ENCODE peak calls at places on chromosomes 13 and 19, in four cellular contexts. R, Q, F and L are unnamed samples. For H3K4me1, the result is how much of the 10 kb centered on the place peaks cover.

GRCh38 chr19:38377052-38377451 is 2.7 kb downstream of the PSMD8 start:
- DNase-seq in R (no peak), Q (no peak), F (no peak), L (no peak)

GRCh38 chr13:30037766-30038165 is 187.3 kb upstream of the UBL3 start:
- DNase-seq in R (peak), Q (no peak), F (no peak), L (no peak)

GRCh38 chr13:113491418-113491883 is 940 bp upstream of the DCUN1D2 start:
- DNase-seq in R (peak), Q (no peak), F (no peak), L (no peak)

GRCh38 chr19:36331353-36332228 is 47.4 kb downstream of the ZFP14 start:
- DNase-seq in R (peak), Q (no peak), F (peak), L (peak)

GRCh38 chr13:112907916-112908315 is 61.1 kb upstream of the MCF2L start:
- DNase-seq in R (no peak), Q (no peak), F (no peak), L (no peak)

GRCh38 chr13:51782026-51782710 is 21.8 kb downstream of the DHRS12 start:
- DNase-seq in R (no peak), Q (no peak), F (no peak), L (no peak)

GRCh38 chr13:114096031-114096485 is 36.4 kb downstream of the RASA3 start:
- DNase-seq in R (no peak), Q (no peak), F (no peak), L (peak)

GRCh38 chr13:101624210-101624922 is 171.9 kb downstream of the ITGBL1 start:
- DNase-seq in R (no peak), Q (no peak), F (no peak), L (no peak)

GRCh38 chr19:33064117-33064777 is 441 bp downstream of the RHPN2 start:
- DNase-seq in R (peak), Q (no peak), F (no peak), L (no peak)

GRCh38 chr19:35615036-35615435 is 2.5 kb downstream of the HAUS5 start:
- DNase-seq in R (no peak), Q (no peak), F (no peak), L (no peak)

GRCh38 chr13:99566125-99567083 is 65.1 kb downstream of the TM9SF2 start:
- DNase-seq in R (no peak), Q (no peak), F (no peak), L (no peak)

GRCh38 chr19:44752816-44753618 is 4.5 kb downstream of the BCL3 start:
- DNase-seq in R (peak), Q (peak), F (peak), L (peak)

GRCh38 chr13:113835461-113836274 is 28.2 kb downstream of the GAS6 start:
- DNase-seq in R (peak), Q (no peak), F (no peak), L (no peak)

GRCh38 chr19:511101-511841 is 4.0 kb downstream of the TPGS1 start:
- DNase-seq in R (peak), Q (peak), F (no peak), L (no peak)

GRCh38 chr19:29539668-29540067 is 13.9 kb downstream of the VSTM2B start:
- DNase-seq in R (no peak), Q (no peak), F (no peak), L (no peak)

GRCh38 chr13:113211774-113212173 is 2.4 kb downstream of the CUL4A start:
- DNase-seq in R (no peak), Q (peak), F (no peak), L (no peak)

GRCh38 chr19:8025321-8025720 is 19.9 kb upstream of the ELAVL1 start:
- DNase-seq in R (no peak), Q (no peak), F (no peak), L (no peak)

GRCh38 chr13:45362939-45363338 is 22.0 kb upstream of the TPT1 start:
- DNase-seq in R (no peak), Q (no peak), F (no peak), L (no peak)

GRCh38 chr13:20351279-20352022 is 119.3 kb upstream of the GJB6 start:
- DNase-seq in R (peak), Q (no peak), F (no peak), L (no peak)

GRCh38 chr13:110731072-110731471 is 17.6 kb downstream of the ING1 start:
- DNase-seq in R (no peak), Q (no peak), F (no peak), L (no peak)

GRCh38 chr13:44165895-44166496 is 207.6 kb upstream of the SERP2 start:
- DNase-seq in R (no peak), Q (no peak), F (no peak), L (no peak)

GRCh38 chr19:5003781-5004180 is 34.9 kb downstream of the KDM4B start:
- DNase-seq in R (no peak), Q (no peak), F (no peak), L (no peak)

GRCh38 chr13:34086281-34086680 is 268.3 kb downstream of the RFC3 start:
- DNase-seq in R (no peak), Q (no peak), F (no peak), L (no peak)

GRCh38 chr19:4817467-4818277 is 13.8 kb downstream of the TICAM1 start:
- DNase-seq in R (no peak), Q (no peak), F (no peak), L (no peak)

GRCh38 chr13:41411536-41411935 is 45.8 kb upstream of the RGCC start:
- DNase-seq in R (peak), Q (no peak), F (no peak), L (no peak)

GRCh38 chr19:28196961-28197360 is 1016.0 kb downstream of the UQCRFS1 start:
- DNase-seq in R (no peak), Q (no peak), F (no peak), L (no peak)

GRCh38 chr13:35389535-35389934 is 87.0 kb downstream of the MAB21L1 start:
- DNase-seq in R (no peak), Q (no peak), F (no peak), L (no peak)

GRCh38 chr19:20423381-20424207 is 142.0 kb downstream of the ZNF737 start:
- DNase-seq in R (peak), Q (peak), F (no peak), L (no peak)

GRCh38 chr19:4067396-4068057 is 828 bp upstream of the ZBTB7A start:
- DNase-seq in R (peak), Q (no peak), F (no peak), L (no peak)

GRCh38 chr19:3099347-3100145 is 5.4 kb downstream of the GNA11 start:
- DNase-seq in R (no peak), Q (no peak), F (no peak), L (no peak)

GRCh38 chr19:35228177-35228930 is at the start of gene FAM187B:
- DNase-seq in R (no peak), Q (no peak), F (no peak), L (no peak)

GRCh38 chr13:42040730-42041016 is 7.8 kb upstream of the DGKH start:
- DNase-seq in R (no peak), Q (no peak), F (no peak), L (no peak)

GRCh38 chr13:97380696-97381095 is 53.3 kb upstream of the RAP2A start:
- DNase-seq in R (no peak), Q (no peak), F (no peak), L (no peak)

GRCh38 chr19:45613926-45614725 is 12.1 kb upstream of the GPR4 start:
- DNase-seq in R (peak), Q (no peak), F (no peak), L (peak)

GRCh38 chr13:72754111-72754510 is 26.4 kb downstream of the BORA start:
- DNase-seq in R (no peak), Q (no peak), F (no peak), L (no peak)

GRCh38 chr19:43675269-43675879 is 5.4 kb upstream of the PLAUR start:
- DNase-seq in R (peak), Q (no peak), F (no peak), L (peak)

GRCh38 chr19:30799854-30800755 is 427.9 kb downstream of the ZNF536 start:
- DNase-seq in R (peak), Q (peak), F (no peak), L (no peak)

GRCh38 chr19:34180709-34181108 is 8.4 kb downstream of the LSM14A start:
- DNase-seq in R (no peak), Q (no peak), F (no peak), L (no peak)

GRCh38 chr19:34176581-34176980 is 4.3 kb downstream of the LSM14A start:
- DNase-seq in R (no peak), Q (no peak), F (no peak), L (no peak)

GRCh38 chr19:34179066-34179465 is 6.8 kb downstream of the LSM14A start:
- DNase-seq in R (no peak), Q (no peak), F (no peak), L (no peak)

GRCh38 chr19:34180273-34180672 is 8.0 kb downstream of the LSM14A start:
- DNase-seq in R (no peak), Q (no peak), F (no peak), L (no peak)

GRCh38 chr19:34178276-34178614 is 5.9 kb downstream of the LSM14A start:
- DNase-seq in R (no peak), Q (no peak), F (no peak), L (no peak)
- H3K4me1 ChIP-seq in R (half or more), Q (under half), F (half or more), L (under half)

DNA sequence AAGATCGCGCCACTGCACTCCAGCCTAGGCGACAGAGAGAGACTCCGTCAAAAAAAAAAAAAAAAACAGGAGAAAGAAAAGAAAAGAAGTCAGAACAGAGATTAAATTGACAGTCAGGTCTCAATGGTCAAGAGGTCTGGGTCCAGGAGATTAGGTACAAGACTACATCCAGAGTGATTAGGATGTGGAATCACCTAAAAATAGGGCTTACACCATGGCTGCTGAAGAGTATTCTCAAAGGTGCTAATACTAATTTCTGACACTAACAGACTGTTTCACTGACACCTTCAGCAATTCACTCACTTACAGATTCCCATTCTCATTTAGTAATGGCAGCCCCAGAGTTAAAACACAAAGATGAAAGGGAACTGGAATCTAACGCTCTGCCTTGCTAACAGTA is 91.7 kb downstream of the TBC1D4 start:
- DNase-seq in R (no peak), Q (no peak), F (no peak), L (no peak)
- H3K4me1 ChIP-seq in R (under half), Q (under half), F (under half), L (under half)

GRCh38 chr19:41341669-41342490 is 11.8 kb downstream of the TGFB1 start:
- DNase-seq in R (no peak), Q (peak), F (no peak), L (no peak)
- H3K4me1 ChIP-seq in R (under half), Q (under half), F (under half), L (under half)

GRCh38 chr13:98537740-98538139 is 39.2 kb downstream of the STK24 start:
- DNase-seq in R (no peak), Q (peak), F (no peak), L (no peak)

GRCh38 chr13:98535501-98536357 is 41.2 kb downstream of the STK24 start:
- DNase-seq in R (no peak), Q (no peak), F (no peak), L (no peak)

GRCh38 chr13:98534821-98535220 is 42.1 kb downstream of the STK24 start:
- DNase-seq in R (no peak), Q (no peak), F (no peak), L (no peak)

GRCh38 chr13:98537306-98537705 is 39.6 kb downstream of the STK24 start:
- DNase-seq in R (no peak), Q (no peak), F (no peak), L (no peak)

DNA sequence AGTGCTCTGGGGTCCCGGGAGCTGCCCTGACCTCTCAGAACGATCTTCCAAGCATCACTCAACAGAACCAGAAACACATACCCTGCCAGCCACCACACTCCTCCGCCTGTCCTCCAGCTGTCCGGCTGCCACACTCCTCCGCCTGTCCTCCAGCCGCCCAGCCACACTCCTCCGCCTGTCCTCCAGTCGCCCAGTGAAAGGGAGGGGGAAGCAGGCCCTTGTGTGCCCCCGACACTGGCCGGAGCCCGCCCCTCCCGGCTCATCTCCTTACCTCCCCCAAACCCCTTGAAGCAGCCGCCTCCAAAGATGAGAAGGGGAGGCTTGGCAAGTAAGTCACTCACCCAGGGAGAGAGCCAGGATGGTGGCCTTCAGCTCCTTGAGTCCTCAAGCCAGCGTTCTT is 40.2 kb downstream of the STK24 start:
- DNase-seq in R (no peak), Q (no peak), F (no peak), L (no peak)
- H3K4me1 ChIP-seq in R (under half), Q (under half), F (under half), L (under half)

GRCh38 chr19:40576181-40576584 is 490 bp upstream of the SHKBP1 start:
- DNase-seq in R (no peak), Q (no peak), F (no peak), L (no peak)
- H3K4me1 ChIP-seq in R (under half), Q (under half), F (under half), L (under half)

GRCh38 chr19:39943586-39943985 is 9.2 kb upstream of the FCGBP start:
- DNase-seq in R (no peak), Q (no peak), F (no peak), L (no peak)
- H3K4me1 ChIP-seq in R (under half), Q (half or more), F (under half), L (under half)

GRCh38 chr19:18424890-18425514 is 5.8 kb downstream of the SSBP4 start:
- DNase-seq in R (no peak), Q (no peak), F (no peak), L (no peak)
- H3K4me1 ChIP-seq in R (under half), Q (under half), F (under half), L (under half)